ENCODE peak calls at places on chromosomes 4 and X, in ten cellular contexts. T, N, M, F, K, Y, S, O, H and B are unnamed samples.
A peak's percentile ranks its signal among the peaks of the same experiment; 100 is the strongest.

GRCh38 chrX:133911816-133912495 is 73.4 kb downstream of the GPC3 start:
- DNase-seq in Y (no peak), H (no peak), N (no peak), S (no peak), F (no peak), O (no peak), K (peak; percentile 5), T (no peak), M (no peak), B (no peak)

GRCh38 chr4:111923786-111924185 is 221.5 kb upstream of the FAM241A start:
- DNase-seq in S (no peak), K (no peak), O (no peak), F (no peak), Y (no peak), M (peak; percentile 73), N (no peak), H (no peak), T (peak; percentile 76), B (no peak)

GRCh38 chr4:109998867-109999303 is 86.2 kb downstream of the EGF start:
- DNase-seq in T (peak; percentile 63), S (no peak), N (no peak), Y (no peak), O (peak; percentile 33), M (peak; percentile 63), H (peak; percentile 16), F (peak; percentile 33), K (peak; percentile 67), B (no peak)

GRCh38 chr4:126172126-126172525 is 857.4 kb downstream of the FAT4 start:
- DNase-seq in M (no peak), F (no peak), T (peak; percentile 1), K (no peak), O (no peak), S (no peak), N (no peak), H (no peak), Y (no peak), B (no peak)

GRCh38 chr4:140237616-140238352 is 83.8 kb upstream of the MAML3 start:
- DNase-seq in N (peak; percentile 77), S (peak; percentile 76), F (peak; percentile 90), H (peak; percentile 82), K (peak; percentile 94), O (no peak), T (peak; percentile 97), M (peak; percentile 72), Y (no peak), B (no peak)

GRCh38 chr4:25069014-25069413 is 38.3 kb upstream of the LGI2 start:
- DNase-seq in K (peak; percentile 72), S (no peak), O (no peak), M (no peak), N (no peak), F (no peak), T (no peak), Y (no peak), H (peak; percentile 66), B (no peak)

GRCh38 chr4:154329939-154330338 is 161.7 kb downstream of the DCHS2 start:
- DNase-seq in O (no peak), K (no peak), S (no peak), N (peak; percentile 12), Y (no peak), H (no peak), T (peak; percentile 10), M (no peak), F (no peak), B (no peak)

GRCh38 chr4:186196063-186196462 is 4.7 kb downstream of the CYP4V2 start:
- DNase-seq in N (no peak), H (no peak), S (no peak), F (no peak), Y (no peak), K (no peak), M (no peak), T (no peak), O (no peak), B (no peak)

GRCh38 chr4:17027495-17027894 is 129.1 kb upstream of the LDB2 start:
- DNase-seq in Y (no peak), T (peak; percentile 99), F (no peak), M (peak; percentile 97), S (no peak), O (no peak), K (no peak), N (peak; percentile 91), H (no peak), B (no peak)

GRCh38 chr4:142314183-142314582 is 531.9 kb downstream of the INPP4B start:
- DNase-seq in H (no peak), K (no peak), S (no peak), O (no peak), N (no peak), M (no peak), F (no peak), T (no peak), Y (no peak), B (no peak)

GRCh38 chr4:30721353-30722091 is 1.4 kb downstream of the PCDH7 start:
- DNase-seq in Y (no peak), M (no peak), N (no peak), F (peak; percentile 31), T (peak; percentile 26), O (no peak), S (peak; percentile 46), H (no peak), K (peak; percentile 77), B (no peak)

GRCh38 chr4:7854211-7854610 is 85.5 kb downstream of the AFAP1 start:
- DNase-seq in O (no peak), S (no peak), M (no peak), Y (no peak), T (no peak), N (no peak), K (no peak), H (no peak), F (no peak), B (no peak)

GRCh38 chr4:10058371-10058770 is 37.1 kb upstream of the SLC2A9 start:
- DNase-seq in M (no peak), S (no peak), T (no peak), K (no peak), N (no peak), O (no peak), H (no peak), Y (no peak), F (no peak), B (no peak)

GRCh38 chr4:140239311-140239710 is 85.3 kb upstream of the MAML3 start:
- DNase-seq in S (no peak), K (no peak), O (no peak), M (no peak), T (no peak), Y (no peak), H (no peak), F (peak; percentile 42), N (no peak), B (no peak)

GRCh38 chr4:110354460-110354859 is 121.5 kb upstream of the ENPEP start:
- DNase-seq in M (no peak), Y (no peak), O (no peak), K (no peak), T (no peak), H (no peak), N (no peak), S (no peak), F (no peak), B (no peak)

GRCh38 chr4:111323496-111323895 is 700.6 kb upstream of the PITX2 start:
- DNase-seq in Y (no peak), F (no peak), H (no peak), K (peak; percentile 61), O (no peak), S (no peak), N (peak; percentile 31), M (peak; percentile 84), T (peak; percentile 84), B (no peak)

GRCh38 chr4:10578027-10578426 is 106.5 kb downstream of the CLNK start:
- DNase-seq in T (no peak), M (no peak), O (no peak), S (no peak), F (peak; percentile 43), N (no peak), H (no peak), Y (no peak), K (no peak), B (no peak)

GRCh38 chr4:1033840-1034551 is 22.6 kb downstream of the FGFRL1 start:
- DNase-seq in O (no peak), S (peak; percentile 63), T (peak; percentile 70), M (peak; percentile 71), N (no peak), Y (no peak), F (no peak), H (no peak), K (no peak), B (no peak)

GRCh38 chr4:185834088-185834487 is 22.1 kb upstream of the SORBS2 start:
- DNase-seq in T (no peak), H (no peak), N (no peak), S (no peak), K (no peak), F (no peak), O (no peak), M (no peak), Y (no peak), B (no peak)

GRCh38 chrX:16185725-16186136 is 18.4 kb downstream of the MAGEB17 start:
- DNase-seq in S (no peak), H (no peak), O (peak; percentile 25), F (peak; percentile 46), N (peak; percentile 59), M (peak; percentile 94), T (peak; percentile 91), Y (no peak), K (peak; percentile 54), B (no peak)

GRCh38 chr4:48341776-48342558 is 638 bp downstream of the SLAIN2 start:
- DNase-seq in M (peak; percentile 50), N (no peak), H (no peak), S (peak; percentile 63), Y (peak; percentile 21), F (peak; percentile 31), T (peak; percentile 56), K (peak; percentile 74), O (peak; percentile 9), B (peak; percentile 20)

GRCh38 chrX:105375816-105376215 is 155.3 kb upstream of the TEX13A start:
- DNase-seq in O (no peak), Y (no peak), M (no peak), K (no peak), S (no peak), F (no peak), T (peak; percentile 0), H (no peak), N (peak; percentile 5), B (no peak)

GRCh38 chr4:34323549-34324325 is 1920.6 kb downstream of the ARAP2 start:
- DNase-seq in O (no peak), K (peak; percentile 14), F (no peak), M (peak; percentile 18), H (no peak), Y (no peak), N (no peak), T (peak; percentile 21), S (no peak), B (no peak)

GRCh38 chrX:47771473-47771872 is 65.2 kb upstream of the ZNF81 start:
- DNase-seq in T (no peak), Y (no peak), M (no peak), F (no peak), H (no peak), O (no peak), K (no peak), N (no peak), S (no peak), B (no peak)

GRCh38 chrX:104211187-104211586 is 43.5 kb downstream of the ESX1 start:
- DNase-seq in H (no peak), K (no peak), O (no peak), F (no peak), M (no peak), Y (no peak), S (no peak), N (no peak), T (no peak), B (no peak)

GRCh38 chrX:87517571-87518141 is at the start of gene KLHL4:
- DNase-seq in O (no peak), F (no peak), Y (no peak), N (no peak), M (peak; percentile 67), H (peak; percentile 4), S (no peak), T (no peak), K (peak; percentile 98), B (no peak)

GRCh38 chr4:156312261-156312847 is 358.7 kb upstream of the CTSO start:
- DNase-seq in K (no peak), O (no peak), N (no peak), Y (no peak), S (no peak), M (peak; percentile 49), H (no peak), T (peak; percentile 49), F (no peak), B (no peak)

GRCh38 chr4:10456270-10457254 is 664 bp downstream of the ZNF518B start:
- DNase-seq in T (peak; percentile 72), O (peak; percentile 33), M (peak; percentile 27), S (peak; percentile 55), F (peak; percentile 21), K (peak; percentile 76), H (peak; percentile 64), N (no peak), Y (peak; percentile 42), B (peak; percentile 73)